ENCODE peak calls at places on chromosomes 3 and 15, in six cellular contexts. P is psoas muscle, U is cardiac muscle cell, A is endothelial cell, K is GM20000, R is LNCaP clone FGC. E is an unnamed sample.

GRCh38 chr3:132984181-132984580 is 54.0 kb upstream of the TMEM108 start:
- DNase-seq in P (no peak), U (no peak), A (no peak), K (no peak), R (no peak), E (no peak)

GRCh38 chr3:193884011-193884410 is 251.9 kb upstream of the HES1 start:
- DNase-seq in P (no peak), U (no peak), A (no peak), K (no peak), R (no peak), E (no peak)

GRCh38 chr15:90618330-90619136 is 88.8 kb downstream of the CRTC3 start:
- DNase-seq in P (no peak), U (no peak), A (no peak), K (no peak), R (peak), E (no peak)

GRCh38 chr3:52516509-52517195 is 17.0 kb downstream of the NT5DC2 start:
- DNase-seq in P (no peak), U (no peak), A (no peak), K (no peak), R (no peak), E (no peak)

GRCh38 chr3:195512798-195513345 is 30.3 kb downstream of the PPP1R2 start:
- DNase-seq in P (no peak), U (peak), A (no peak), K (no peak), R (no peak), E (no peak)

GRCh38 chr3:72329354-72329753 is 518.9 kb downstream of the SHQ1 start:
- DNase-seq in P (no peak), U (peak), A (no peak), K (no peak), R (no peak), E (no peak)

GRCh38 chr15:81117136-81117535 is 16.9 kb upstream of the CFAP161 start:
- DNase-seq in P (no peak), U (no peak), A (no peak), K (no peak), R (no peak), E (no peak)

GRCh38 chr3:76362643-76363042 is 577.3 kb upstream of the ZNF717 start:
- DNase-seq in P (no peak), U (no peak), A (no peak), K (no peak), R (no peak), E (no peak)

GRCh38 chr15:83714888-83715287 is 61.0 kb downstream of the ADAMTSL3 start:
- DNase-seq in P (no peak), U (no peak), A (no peak), K (no peak), R (no peak), E (no peak)

GRCh38 chr15:43249236-43249635 is 17.5 kb downstream of the TGM5 start:
- DNase-seq in P (no peak), U (no peak), A (no peak), K (no peak), R (no peak), E (no peak)

GRCh38 chr15:39135989-39136388 is 444.9 kb upstream of the THBS1 start:
- DNase-seq in P (no peak), U (no peak), A (no peak), K (no peak), R (no peak), E (no peak)

GRCh38 chr3:20080956-20081554 is 40.8 kb downstream of the KAT2B start:
- DNase-seq in P (peak), U (peak), A (no peak), K (peak), R (peak), E (peak)

GRCh38 chr15:50940506-50940905 is 32.0 kb downstream of the AP4E1 start:
- DNase-seq in P (no peak), U (no peak), A (no peak), K (no peak), R (peak), E (no peak)

GRCh38 chr15:91867581-91868026 is 14.1 kb downstream of the SLCO3A1 start:
- DNase-seq in P (peak), U (no peak), A (no peak), K (no peak), R (no peak), E (no peak)

GRCh38 chr3:151593923-151594322 is 133.1 kb upstream of the IGSF10 start:
- DNase-seq in P (no peak), U (no peak), A (no peak), K (no peak), R (no peak), E (no peak)

GRCh38 chr3:113498221-113499005 is 16.5 kb downstream of the SPICE1 start:
- DNase-seq in P (no peak), U (no peak), A (no peak), K (no peak), R (no peak), E (no peak)

GRCh38 chr15:68650901-68651709 is 72.3 kb downstream of the CORO2B start:
- DNase-seq in P (peak), U (peak), A (peak), K (peak), R (no peak), E (peak)

GRCh38 chr3:8298021-8298954 is 203.3 kb upstream of the LMCD1 start:
- DNase-seq in P (no peak), U (no peak), A (no peak), K (no peak), R (no peak), E (no peak)

GRCh38 chr3:108202080-108202479 is 20.1 kb downstream of the IFT57 start:
- DNase-seq in P (no peak), U (no peak), A (no peak), K (no peak), R (no peak), E (no peak)

GRCh38 chr3:186220365-186220764 is 111.5 kb upstream of the ETV5 start:
- DNase-seq in P (no peak), U (no peak), A (no peak), K (no peak), R (no peak), E (no peak)

DNA sequence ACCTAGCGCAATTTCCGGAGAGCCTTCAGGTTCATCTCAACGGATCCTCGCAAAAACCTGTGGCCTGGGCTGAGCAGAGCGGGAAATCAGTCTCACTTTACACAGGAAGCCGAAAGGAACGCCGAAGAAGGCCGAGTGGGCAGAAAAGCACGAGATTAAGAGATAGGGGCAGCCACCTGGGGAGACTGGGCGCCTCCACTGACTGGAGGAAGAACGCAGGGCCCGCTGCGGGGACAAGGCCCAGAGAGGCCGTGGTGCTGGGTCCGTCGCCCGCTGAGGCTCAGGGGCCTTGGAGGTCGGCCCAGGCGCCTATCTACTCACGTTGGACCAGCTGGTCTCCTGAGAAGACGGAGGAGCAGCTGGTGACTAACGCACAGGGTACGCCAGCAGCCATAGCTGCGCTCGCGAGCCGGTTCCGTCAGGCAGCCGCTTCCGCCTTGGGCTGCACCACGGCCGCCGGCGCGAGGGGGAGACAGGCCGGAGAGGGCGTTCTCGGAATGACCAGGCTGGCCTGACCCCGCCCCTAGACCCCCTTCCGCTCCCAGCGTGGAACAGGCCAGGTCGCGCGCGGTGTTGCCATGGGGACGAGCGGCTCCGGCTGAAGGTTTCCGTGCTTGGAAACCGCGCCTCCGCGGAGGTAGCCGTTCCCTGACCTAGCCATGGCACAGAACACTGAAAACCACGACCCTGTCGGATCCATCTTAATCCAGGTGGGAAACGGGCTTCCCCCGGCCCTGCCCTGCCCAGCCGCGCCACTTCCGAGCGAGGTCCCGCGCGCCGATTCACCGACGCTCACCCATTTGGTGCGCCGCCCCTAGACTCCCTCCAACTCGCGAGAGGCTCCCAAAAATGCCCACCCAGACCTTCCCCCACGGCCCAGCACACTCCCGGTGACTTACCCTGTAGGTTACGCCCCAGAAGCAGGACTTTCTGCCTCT is at the start of the genes AAGAB and IQCH:
- DNase-seq in P (peak), U (peak), A (peak), K (peak), R (peak), E (peak)
- TF ChIP-seq CTCF in P (no peak), U (no peak), A (no peak), K (no peak), R (no peak), E (no peak)

GRCh38 chr15:65305144-65305758 is 774 bp downstream of the RNU5B-1 start:
- DNase-seq in P (no peak), U (no peak), A (no peak), K (no peak), R (no peak), E (no peak)

GRCh38 chr15:65305776-65306175 is 1.3 kb downstream of the RNU5B-1 start:
- DNase-seq in P (no peak), U (no peak), A (no peak), K (no peak), R (no peak), E (no peak)

GRCh38 chr15:65302061-65302460 is 2.4 kb upstream of the RNU5B-1 start:
- DNase-seq in P (no peak), U (no peak), A (no peak), K (no peak), R (no peak), E (no peak)

GRCh38 chr15:65304393-65305143 is at the start of gene RNU5B-1:
- DNase-seq in P (peak), U (peak), A (peak), K (peak), R (peak), E (peak)

DNA sequence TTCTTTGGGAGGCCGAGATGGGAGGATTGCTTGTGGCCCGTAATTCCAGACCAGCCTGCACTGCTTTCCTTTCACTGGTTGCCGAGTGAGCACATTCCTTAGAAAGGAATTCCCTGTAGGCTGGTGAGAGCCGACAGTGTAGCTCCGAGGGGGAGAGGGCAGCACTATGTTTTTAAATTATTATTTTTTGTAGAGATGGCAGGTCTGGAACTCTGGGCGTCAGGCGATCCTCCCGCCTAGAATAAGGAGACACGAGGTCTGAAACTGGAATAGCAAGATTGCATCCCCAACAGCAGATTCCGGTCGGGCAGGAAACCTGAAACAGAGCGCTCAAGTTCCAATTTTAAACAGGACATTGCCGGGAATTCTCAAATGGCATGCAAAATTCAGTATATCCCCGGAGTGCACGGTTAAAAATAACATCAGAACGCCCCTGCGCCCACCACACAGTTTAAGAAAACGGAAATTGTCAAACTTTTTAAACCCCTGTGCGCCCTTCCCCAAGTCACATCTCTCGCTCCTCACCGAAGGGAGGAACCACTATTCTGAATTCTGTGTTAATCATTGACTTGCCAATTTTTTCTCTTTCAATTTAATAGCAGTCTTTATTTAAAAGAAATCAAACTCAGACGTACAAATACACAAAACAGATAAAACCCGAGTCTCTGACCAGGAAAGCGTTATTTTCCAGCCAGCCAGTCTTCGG is 637 bp upstream of the RNU5B-1 start:
- DNase-seq in P (peak), U (peak), A (no peak), K (no peak), R (no peak), E (peak)
- TF ChIP-seq CTCF in P (no peak), U (peak), A (no peak), K (no peak), R (no peak), E (no peak)

GRCh38 chr3:134885877-134886621 is 91.0 kb downstream of the EPHB1 start:
- DNase-seq in P (no peak), U (no peak), A (no peak), K (peak), R (no peak), E (no peak)
- TF ChIP-seq CTCF in P (no peak), U (no peak), A (no peak), K (no peak), R (no peak), E (peak)

GRCh38 chr3:128254967-128255366 is 101.7 kb downstream of the EEFSEC start:
- DNase-seq in P (no peak), U (no peak), A (no peak), K (no peak), R (no peak), E (no peak)
- TF ChIP-seq CTCF in P (no peak), U (no peak), A (no peak), K (no peak), R (no peak), E (no peak)

GRCh38 chr15:60737217-60737616 is 258.3 kb upstream of the ICE2 start:
- DNase-seq in P (no peak), U (no peak), A (no peak), K (no peak), R (no peak), E (no peak)
- TF ChIP-seq CTCF in P (no peak), U (no peak), A (no peak), K (no peak), R (no peak), E (no peak)

GRCh38 chr15:58773024-58773423 is 1.9 kb downstream of the MINDY2 start:
- DNase-seq in P (no peak), U (no peak), A (no peak), K (no peak), R (no peak), E (no peak)

GRCh38 chr15:58766290-58766689 is 4.8 kb upstream of the MINDY2 start:
- DNase-seq in P (no peak), U (no peak), A (no peak), K (no peak), R (no peak), E (no peak)

GRCh38 chr15:58770857-58771620 is at the start of gene MINDY2:
- DNase-seq in P (peak), U (peak), A (peak), K (peak), R (peak), E (peak)

GRCh38 chr15:58771621-58772235 is 626 bp downstream of the MINDY2 start:
- DNase-seq in P (peak), U (no peak), A (no peak), K (peak), R (no peak), E (peak)

GRCh38 chr15:58770519-58770856 is 614 bp upstream of the MINDY2 start:
- DNase-seq in P (no peak), U (no peak), A (no peak), K (peak), R (peak), E (no peak)
- TF ChIP-seq CTCF in P (peak), U (no peak), A (no peak), K (no peak), R (no peak), E (no peak)

DNA sequence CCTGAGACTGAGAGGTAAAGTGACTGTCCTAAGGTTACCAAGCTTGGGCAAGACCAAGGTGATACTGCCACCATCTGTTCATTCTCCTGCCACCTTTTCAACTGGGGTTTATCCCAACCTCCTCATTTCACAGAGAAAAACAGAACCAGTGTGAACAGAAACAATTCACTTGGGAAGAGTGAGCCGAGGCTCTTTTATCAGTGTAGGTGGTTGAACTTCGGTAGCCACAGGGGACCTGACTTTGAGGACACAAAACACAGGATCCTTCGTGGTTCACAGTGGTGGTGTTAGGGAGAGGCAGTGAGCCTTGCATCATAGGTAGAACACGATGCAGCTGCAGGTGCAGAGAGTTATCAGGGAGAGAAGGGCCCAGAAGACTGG is 72.8 kb upstream of the ICE2 start:
- DNase-seq in P (no peak), U (no peak), A (no peak), K (no peak), R (no peak), E (no peak)
- TF ChIP-seq CTCF in P (peak), U (no peak), A (no peak), K (no peak), R (peak), E (no peak)

DNA sequence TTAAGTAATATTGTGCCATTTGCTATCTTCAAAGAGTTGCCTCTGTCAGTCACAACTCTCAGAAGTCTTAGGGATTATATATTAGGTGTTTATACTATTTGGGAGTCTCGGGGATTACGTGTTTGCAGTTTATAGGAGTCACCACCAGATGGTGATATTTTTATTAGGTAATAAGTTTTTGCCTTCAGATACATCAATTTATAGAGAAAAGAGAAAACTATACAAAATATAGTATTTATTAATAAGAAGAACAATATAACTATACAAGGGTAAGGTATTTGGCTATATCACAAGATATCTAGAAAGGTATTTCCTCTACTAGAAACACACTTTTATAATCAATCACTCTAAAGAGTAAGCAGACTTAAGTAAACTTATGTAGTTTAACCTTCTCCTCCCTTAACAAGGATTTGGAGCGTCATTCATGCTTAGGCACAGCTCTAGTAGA is 10.7 kb upstream of the DHX36 start:
- DNase-seq in P (no peak), U (peak), A (no peak), K (peak), R (no peak), E (no peak)
- TF ChIP-seq CTCF in P (peak), U (peak), A (peak), K (no peak), R (peak), E (peak)

E was measured in nephron progenitor cell.